ENCODE peak calls at places on chromosome 10, in five cellular contexts. V, O, B, C and R are unnamed samples.

GRCh38 chr10:11684717-11685645 is 57.2 kb upstream of the ECHDC3 start:
- DNase-seq in V (peak; percentile 42), O (peak; percentile 74), B (peak; percentile 36), C (peak; percentile 58), R (peak; percentile 68)

GRCh38 chr10:116264296-116264695 is 8.7 kb downstream of the GFRA1 start:
- DNase-seq in V (no peak), O (no peak), B (no peak), C (no peak), R (no peak)

GRCh38 chr10:119670717-119671116 is 19.5 kb downstream of the BAG3 start:
- DNase-seq in V (no peak), O (no peak), B (peak; percentile 55), C (no peak), R (no peak)

GRCh38 chr10:80276335-80276734 is 13.1 kb downstream of the MAT1A start:
- DNase-seq in V (no peak), O (no peak), B (no peak), C (no peak), R (no peak)

GRCh38 chr10:13268841-13269240 is 31.0 kb downstream of the PHYH start:
- DNase-seq in V (no peak), O (no peak), B (no peak), C (no peak), R (peak; percentile 23)

GRCh38 chr10:101578192-101578591 is 9.9 kb downstream of the POLL start:
- DNase-seq in V (no peak), O (no peak), B (no peak), C (no peak), R (no peak)

GRCh38 chr10:4431114-4431862 is 394.7 kb upstream of the AKR1E2 start:
- DNase-seq in V (no peak), O (no peak), B (peak; percentile 32), C (no peak), R (no peak)

GRCh38 chr10:86979977-86980448 is 11.7 kb downstream of the ADIRF start:
- DNase-seq in V (no peak), O (peak; percentile 55), B (peak; percentile 41), C (no peak), R (peak; percentile 67)

GRCh38 chr10:11046766-11047165 is 29.1 kb downstream of the CELF2 start:
- DNase-seq in V (no peak), O (no peak), B (no peak), C (no peak), R (no peak)

GRCh38 chr10:29634105-29634504 is 666 bp downstream of the SVIL start:
- DNase-seq in V (no peak), O (no peak), B (no peak), C (no peak), R (no peak)

GRCh38 chr10:89649051-89649450 is 4.0 kb upstream of the PANK1 start:
- DNase-seq in V (no peak), O (no peak), B (no peak), C (no peak), R (no peak)

GRCh38 chr10:34609287-34609940 is 205.7 kb downstream of the PARD3 start:
- DNase-seq in V (peak; percentile 9), O (no peak), B (no peak), C (no peak), R (no peak)

GRCh38 chr10:101818958-101819633 is 852 bp upstream of the OGA start:
- DNase-seq in V (no peak), O (peak; percentile 49), B (no peak), C (no peak), R (no peak)

GRCh38 chr10:109783286-109783685 is 140.0 kb downstream of the XPNPEP1 start:
- DNase-seq in V (no peak), O (no peak), B (no peak), C (no peak), R (no peak)

GRCh38 chr10:75351637-75352036 is 49.9 kb downstream of the ZNF503 start:
- DNase-seq in V (no peak), O (no peak), B (no peak), C (no peak), R (no peak)

GRCh38 chr10:90969947-90970673 is 49.2 kb upstream of the ANKRD1 start:
- DNase-seq in V (no peak), O (no peak), B (peak; percentile 82), C (no peak), R (no peak)

GRCh38 chr10:126500185-126500584 is 111.9 kb upstream of the ADAM12 start:
- DNase-seq in V (no peak), O (no peak), B (no peak), C (no peak), R (no peak)

GRCh38 chr10:62248465-62248864 is 20.2 kb downstream of the RTKN2 start:
- DNase-seq in V (no peak), O (no peak), B (no peak), C (no peak), R (no peak)

GRCh38 chr10:116126239-116126638 is 146.8 kb downstream of the GFRA1 start:
- DNase-seq in V (no peak), O (no peak), B (no peak), C (no peak), R (no peak)

GRCh38 chr10:489335-489734 is 200.1 kb downstream of the DIP2C start:
- DNase-seq in V (no peak), O (no peak), B (no peak), C (no peak), R (peak; percentile 56)

GRCh38 chr10:3422282-3422681 is 249.7 kb upstream of the PITRM1 start:
- DNase-seq in V (no peak), O (no peak), B (no peak), C (no peak), R (no peak)

GRCh38 chr10:93947524-93947923 is 46.2 kb upstream of the PLCE1 start:
- DNase-seq in V (no peak), O (no peak), B (no peak), C (no peak), R (no peak)

GRCh38 chr10:102644646-102645387 is 538 bp downstream of the TRIM8 start:
- DNase-seq in V (no peak), O (peak; percentile 89), B (peak; percentile 73), C (no peak), R (peak; percentile 93)

GRCh38 chr10:12656518-12657142 is 307.3 kb downstream of the CAMK1D start:
- DNase-seq in V (no peak), O (no peak), B (peak; percentile 21), C (no peak), R (no peak)

GRCh38 chr10:24427678-24428409 is 218.9 kb downstream of the KIAA1217 start:
- DNase-seq in V (no peak), O (no peak), B (no peak), C (no peak), R (no peak)

GRCh38 chr10:93079663-93080349 is 6.1 kb downstream of the CYP26A1 start:
- DNase-seq in V (no peak), O (no peak), B (no peak), C (no peak), R (no peak)

GRCh38 chr10:115049957-115050356 is 43.2 kb upstream of the ATRNL1 start:
- DNase-seq in V (no peak), O (no peak), B (no peak), C (no peak), R (no peak)

GRCh38 chr10:98646998-98647917 is 200.5 kb upstream of the HPS1 start:
- DNase-seq in V (peak; percentile 50), O (no peak), B (no peak), C (no peak), R (no peak)

GRCh38 chr10:6522230-6522629 is 57.8 kb downstream of the PRKCQ start:
- DNase-seq in V (no peak), O (no peak), B (no peak), C (no peak), R (no peak)

GRCh38 chr10:103765981-103766380 is 89.4 kb downstream of the SH3PXD2A start:
- DNase-seq in V (no peak), O (no peak), B (no peak), C (no peak), R (no peak)

GRCh38 chr10:103855852-103856496 is 598 bp upstream of the SH3PXD2A start:
- DNase-seq in V (no peak), O (no peak), B (no peak), C (no peak), R (no peak)

GRCh38 chr10:18334116-18334867 is 194.1 kb downstream of the CACNB2 start:
- DNase-seq in V (no peak), O (no peak), B (no peak), C (no peak), R (no peak)

GRCh38 chr10:92816106-92816505 is 32.2 kb upstream of the EXOC6 start:
- DNase-seq in V (no peak), O (no peak), B (peak; percentile 20), C (no peak), R (no peak)